ENCODE peak calls at places on chromosomes 13 and 19, in six cellular contexts. E is stomach; I is Daoy; F is fibroblast of lung; N is hypothalamus; D is activated effector memory CD4-positive, alpha-beta T cell treated with anti-CD3 and anti-CD28 coated beads, Interleukin-2, amount 50 U/mL, for 16 hours. K is an unnamed sample.

GRCh38 chr13:99605417-99606321 is 104.4 kb downstream of the TM9SF2 start:
- DNase-seq in I (peak; percentile 32), D (peak; percentile 82), F (peak; percentile 13), E (peak; percentile 50), N (peak; percentile 44), K (peak; percentile 75)

GRCh38 chr19:33133438-33134031 is 1.6 kb downstream of the WDR88 start:
- DNase-seq in I (no peak), N (no peak), E (no peak), F (no peak), D (no peak), K (no peak)

GRCh38 chr13:91805605-91806004 is 407.2 kb downstream of the GPC5 start:
- DNase-seq in D (no peak), N (no peak), E (no peak), I (no peak), F (no peak), K (no peak)

GRCh38 chr19:34475026-34475974 is 6.3 kb upstream of the WTIP start:
- DNase-seq in I (peak; percentile 25), D (no peak), N (no peak), F (peak; percentile 83), E (no peak), K (no peak)

GRCh38 chr19:35714601-35715354 is 3.0 kb upstream of the KMT2B start:
- DNase-seq in F (no peak), I (no peak), N (no peak), E (no peak), D (no peak), K (no peak)

GRCh38 chr19:55441319-55441691 is 1.8 kb downstream of the SHISA7 start:
- DNase-seq in N (no peak), E (no peak), D (no peak), F (no peak), I (no peak), K (no peak)

GRCh38 chr19:35107541-35107939 is 8.1 kb upstream of the FXYD3 start:
- DNase-seq in N (peak; percentile 92), D (no peak), E (peak; percentile 72), I (peak; percentile 36), F (peak; percentile 49), K (peak; percentile 78)

GRCh38 chr19:10193666-10194499 is 870 bp downstream of the DNMT1 start:
- DNase-seq in I (peak; percentile 69), N (no peak), E (no peak), F (peak; percentile 67), D (no peak), K (peak; percentile 10)

GRCh38 chr13:94073006-94073744 is 406.3 kb downstream of the DCT start:
- DNase-seq in F (peak; percentile 96), N (no peak), D (no peak), E (no peak), I (peak; percentile 7), K (no peak)

GRCh38 chr13:27455331-27455855 is 5.0 kb upstream of the MTIF3 start:
- DNase-seq in I (no peak), F (no peak), E (no peak), N (no peak), D (no peak), K (no peak)

GRCh38 chr13:101711307-101712025 is 259.0 kb downstream of the ITGBL1 start:
- DNase-seq in D (no peak), N (no peak), F (no peak), E (no peak), I (no peak), K (no peak)